ENCODE peak calls at places on chromosome 20, in seven cellular contexts. B is KBM-7, N is IMR-90, X is GM04504, Q is M059J, Z is HuH-7.5, V is GM13976. L is an unnamed sample.

GRCh38 chr20:25059866-25060465 is 2.0 kb upstream of the ACSS1 start:
- DNase-seq in X (no peak), Q (peak), V (no peak), Z (no peak), N (no peak), B (no peak), L (no peak)

GRCh38 chr20:49245921-49246740 is 26.9 kb downstream of the DDX27 start:
- DNase-seq in V (peak), Z (peak), X (no peak), Q (peak), B (peak), N (peak), L (no peak)

GRCh38 chr20:38859070-38859690 is 53.7 kb downstream of the PPP1R16B start:
- DNase-seq in B (peak), N (no peak), V (peak), Z (no peak), X (no peak), Q (no peak), L (no peak)

GRCh38 chr20:31925631-31926030 is 26.2 kb downstream of the PDRG1 start:
- DNase-seq in Q (no peak), B (no peak), V (no peak), Z (no peak), X (no peak), N (no peak), L (no peak)

GRCh38 chr20:34977365-34978091 is 21.9 kb downstream of the MYH7B start:
- DNase-seq in B (no peak), X (no peak), Z (no peak), V (no peak), Q (no peak), N (no peak), L (no peak)

GRCh38 chr20:17966432-17967312 is 1.9 kb downstream of the SNX5 start:
- DNase-seq in N (peak), Z (peak), Q (peak), B (peak), X (no peak), V (no peak), L (no peak)

GRCh38 chr20:50303573-50304500 is 113.2 kb downstream of the CEBPB start:
- DNase-seq in V (no peak), Q (no peak), X (no peak), B (no peak), Z (no peak), N (peak), L (peak)

GRCh38 chr20:31785089-31785488 is 34.1 kb upstream of the MYLK2 start:
- DNase-seq in N (no peak), Z (no peak), Q (no peak), B (no peak), V (no peak), X (no peak), L (no peak)

GRCh38 chr20:58838174-58838573 is 12.5 kb downstream of the GNAS-AS1 start:
- DNase-seq in Q (no peak), V (no peak), B (no peak), Z (no peak), X (no peak), N (no peak), L (no peak)

GRCh38 chr20:23658989-23659609 is 21.3 kb upstream of the CST3 start:
- DNase-seq in N (no peak), Z (no peak), Q (no peak), B (no peak), X (no peak), V (no peak), L (no peak)

GRCh38 chr20:62732356-62732755 is 23.7 kb downstream of the NTSR1 start:
- DNase-seq in Q (no peak), N (no peak), V (no peak), B (no peak), X (no peak), Z (no peak), L (no peak)

GRCh38 chr20:35008411-35009342 is 53.0 kb downstream of the MYH7B start:
- DNase-seq in Z (no peak), Q (no peak), N (no peak), B (no peak), V (no peak), X (peak), L (peak)

GRCh38 chr20:63531686-63532448 is 5.3 kb downstream of the PTK6 start:
- DNase-seq in N (no peak), B (no peak), V (no peak), Q (no peak), Z (no peak), X (no peak), L (peak)

GRCh38 chr20:35135867-35136586 is 11.1 kb downstream of the EDEM2 start:
- DNase-seq in Q (peak), B (no peak), N (peak), Z (no peak), V (no peak), X (no peak), L (peak)

GRCh38 chr20:44326391-44327159 is 10.3 kb upstream of the R3HDML start:
- DNase-seq in B (no peak), Q (no peak), N (no peak), X (no peak), Z (peak), V (no peak), L (no peak)

GRCh38 chr20:64203037-64203777 is 39.0 kb downstream of the MYT1 start:
- DNase-seq in X (no peak), Z (no peak), N (no peak), V (no peak), B (no peak), Q (peak), L (no peak)

GRCh38 chr20:2295886-2296544 is at the start of gene TGM3:
- DNase-seq in Q (no peak), Z (no peak), N (no peak), X (no peak), V (no peak), B (no peak), L (no peak)

GRCh38 chr20:51574248-51575033 is 31.9 kb upstream of the NFATC2 start:
- DNase-seq in Z (no peak), X (no peak), Q (peak), V (no peak), N (no peak), B (no peak), L (no peak)

GRCh38 chr20:7841291-7841966 is 98.8 kb downstream of the HAO1 start:
- DNase-seq in V (no peak), Q (peak), Z (no peak), B (no peak), N (peak), X (no peak), L (no peak)

GRCh38 chr20:21808863-21809664 is 103.6 kb downstream of the PAX1 start:
- DNase-seq in Z (peak), V (peak), B (peak), Q (no peak), N (no peak), X (no peak), L (no peak)

GRCh38 chr20:50415516-50416268 is 94.5 kb upstream of the PTPN1 start:
- DNase-seq in V (no peak), Z (no peak), X (peak), N (peak), Q (peak), B (no peak), L (peak)

GRCh38 chr20:62123450-62124118 is 1.3 kb downstream of the LSM14B start:
- DNase-seq in N (peak), Q (no peak), Z (no peak), V (no peak), B (peak), X (no peak), L (peak)

GRCh38 chr20:7113577-7114466 is 346.3 kb downstream of the BMP2 start:
- DNase-seq in V (no peak), Q (peak), Z (peak), B (peak), X (no peak), N (peak), L (no peak)

GRCh38 chr20:24781061-24781980 is 167.7 kb upstream of the CST7 start:
- DNase-seq in B (peak), Z (peak), Q (peak), V (no peak), N (peak), X (peak), L (peak)

GRCh38 chr20:20820780-20821495 is 108.5 kb upstream of the RALGAPA2 start:
- DNase-seq in Q (peak), Z (no peak), X (no peak), V (no peak), B (no peak), N (no peak), L (no peak)

GRCh38 chr20:24672181-24672880 is 202.9 kb downstream of the SYNDIG1 start:
- DNase-seq in Q (no peak), X (no peak), B (no peak), V (no peak), Z (no peak), N (no peak), L (peak)

GRCh38 chr20:8744228-8744844 is 324.6 kb upstream of the PLCB4 start:
- DNase-seq in Z (no peak), Q (no peak), V (no peak), X (no peak), B (no peak), N (peak), L (no peak)

GRCh38 chr20:12173333-12173732 is 255.6 kb downstream of the BTBD3 start:
- DNase-seq in V (no peak), B (no peak), N (peak), Q (no peak), X (no peak), Z (no peak), L (no peak)

GRCh38 chr20:2005359-2005758 is 11.5 kb upstream of the PDYN start:
- DNase-seq in Z (no peak), N (peak), B (no peak), X (no peak), Q (peak), V (no peak), L (no peak)

GRCh38 chr20:18456600-18456999 is 10.2 kb downstream of the DZANK1 start:
- DNase-seq in Q (no peak), X (no peak), Z (no peak), N (no peak), B (no peak), V (no peak), L (no peak)

GRCh38 chr20:49385471-49385870 is 97.0 kb downstream of the KCNB1 start:
- DNase-seq in V (no peak), Z (no peak), N (peak), Q (peak), X (peak), B (peak), L (no peak)

GRCh38 chr20:32858873-32859372 is at the start of gene EFCAB8:
- DNase-seq in B (no peak), N (no peak), X (no peak), Q (no peak), V (no peak), Z (no peak), L (no peak)

GRCh38 chr20:19943021-19943659 is 74.0 kb upstream of the NAA20 start:
- DNase-seq in B (peak), X (no peak), Q (no peak), Z (no peak), V (no peak), N (no peak), L (no peak)

GRCh38 chr20:63908008-63908682 is 13.2 kb downstream of the DNAJC5 start:
- DNase-seq in Z (no peak), Q (peak), B (no peak), N (no peak), X (no peak), V (peak), L (no peak)

GRCh38 chr20:1535420-1536175 is 21.9 kb downstream of the SIRPD start:
- DNase-seq in X (no peak), B (peak), V (peak), Z (no peak), N (no peak), Q (no peak), L (no peak)

L was measured in suprapubic skin.